ENCODE peak calls at places on chromosomes 6 and 20, in six cellular contexts. H, T, M, R, E and J are unnamed samples.

GRCh38 chr20:62576815-62577214 is 65.5 kb upstream of the SLCO4A1 start:
- DNase-seq in T (no peak), R (no peak), H (no peak), M (no peak), E (no peak), J (no peak)

GRCh38 chr6:14762077-14762476 is 483.8 kb upstream of the JARID2 start:
- DNase-seq in H (no peak), T (no peak), R (no peak), M (no peak), E (no peak), J (no peak)

GRCh38 chr6:82337688-82338257 is 25.8 kb upstream of the TPBG start:
- DNase-seq in E (no peak), H (peak; percentile 100), M (no peak), T (no peak), R (no peak), J (no peak)

GRCh38 chr6:105648276-105648675 is 245.4 kb upstream of the PREP start:
- DNase-seq in T (no peak), M (no peak), R (no peak), H (no peak), E (no peak), J (no peak)

GRCh38 chr6:102631921-102632320 is 1238.4 kb downstream of the GRIK2 start:
- DNase-seq in E (no peak), M (no peak), R (no peak), T (no peak), H (no peak), J (no peak)

GRCh38 chr20:57384953-57385761 is 6.0 kb upstream of the RBM38 start:
- DNase-seq in R (peak; percentile 77), T (no peak), E (no peak), H (no peak), M (no peak), J (no peak)

GRCh38 chr6:140281236-140281635 is 906.8 kb upstream of the CITED2 start:
- DNase-seq in H (no peak), E (no peak), R (no peak), T (no peak), M (no peak), J (no peak)

GRCh38 chr20:62595491-62595890 is 46.8 kb upstream of the SLCO4A1 start:
- DNase-seq in T (peak; percentile 29), R (peak; percentile 89), H (no peak), M (no peak), E (peak; percentile 61), J (no peak)

GRCh38 chr6:134447423-134447822 is 129.5 kb upstream of the SGK1 start:
- DNase-seq in M (no peak), E (no peak), R (no peak), T (no peak), H (no peak), J (no peak)

GRCh38 chr6:39790772-39791171 is 1.4 kb upstream of the DAAM2 start:
- DNase-seq in M (no peak), T (no peak), R (no peak), H (no peak), E (no peak), J (no peak)

GRCh38 chr6:52152692-52153091 is 33.5 kb upstream of the IL17A start:
- DNase-seq in M (no peak), R (no peak), T (no peak), E (no peak), H (no peak), J (no peak)

GRCh38 chr6:10276106-10276505 is 138.8 kb downstream of the TFAP2A start:
- DNase-seq in T (no peak), R (no peak), H (no peak), M (no peak), E (no peak), J (no peak)

GRCh38 chr6:52416629-52417151 is 3.5 kb upstream of the EFHC1 start:
- DNase-seq in T (peak; percentile 39), R (no peak), M (no peak), H (peak; percentile 11), E (peak; percentile 52), J (peak; percentile 60)

GRCh38 chr6:18845891-18846290 is 458.7 kb downstream of the RNF144B start:
- DNase-seq in M (no peak), T (no peak), H (no peak), E (no peak), R (no peak), J (no peak)

GRCh38 chr6:133184798-133185380 is 56.3 kb upstream of the EYA4 start:
- DNase-seq in T (no peak), M (no peak), R (no peak), H (no peak), E (no peak), J (no peak)

GRCh38 chr20:21326700-21327099 is 23.6 kb downstream of the XRN2 start:
- DNase-seq in M (no peak), H (no peak), R (no peak), T (no peak), E (no peak), J (no peak)

GRCh38 chr6:5167501-5167900 is 82.4 kb downstream of the PPP1R3G start:
- DNase-seq in E (no peak), R (no peak), H (peak; percentile 64), M (no peak), T (no peak), J (no peak)

GRCh38 chr6:36959555-36960250 is 5.2 kb downstream of the PI16 start:
- DNase-seq in E (no peak), T (no peak), H (no peak), R (peak; percentile 36), M (no peak), J (no peak)

GRCh38 chr6:159716247-159717086 is 10.8 kb upstream of the WTAP start:
- DNase-seq in H (no peak), E (no peak), M (no peak), R (no peak), T (no peak), J (no peak)

GRCh38 chr6:158536891-158537798 is 22.7 kb upstream of the TMEM181 start:
- DNase-seq in E (no peak), H (peak; percentile 66), T (peak; percentile 17), R (no peak), M (no peak), J (no peak)

GRCh38 chr6:87102296-87102695 is 7.4 kb upstream of the CGA start:
- DNase-seq in E (no peak), H (no peak), T (no peak), M (no peak), R (no peak), J (no peak)